ENCODE peak calls at places on chromosomes 5 and 9, in four cellular contexts. C, Z, N and J are unnamed samples.

GRCh38 chr5:72110401-72111013 is 3.2 kb downstream of the MAP1B start:
- DNase-seq in C (no peak), Z (no peak), N (no peak), J (no peak)

GRCh38 chr5:2207966-2208544 is 325.3 kb upstream of the IRX4 start:
- DNase-seq in C (no peak), Z (no peak), N (no peak), J (no peak)

GRCh38 chr5:959581-960531 is 48.7 kb upstream of the NKD2 start:
- DNase-seq in C (no peak), Z (no peak), N (no peak), J (no peak)

GRCh38 chr5:153797484-153797883 is 241.2 kb downstream of the FAM114A2 start:
- DNase-seq in C (no peak), Z (no peak), N (no peak), J (no peak)

GRCh38 chr9:120366646-120367019 is 213.3 kb downstream of the CDK5RAP2 start:
- DNase-seq in C (no peak), Z (peak), N (no peak), J (no peak)

GRCh38 chr9:97305501-97306298 is 1.8 kb upstream of the CCDC180 start:
- DNase-seq in C (no peak), Z (no peak), N (no peak), J (no peak)

GRCh38 chr5:172186114-172186695 is 1.8 kb downstream of the STK10 start:
- DNase-seq in C (no peak), Z (no peak), N (no peak), J (no peak)

GRCh38 chr5:141867139-141867538 is 11.1 kb downstream of the PCDH1 start:
- DNase-seq in C (peak), Z (no peak), N (no peak), J (no peak)

GRCh38 chr5:37696190-37697021 is 143.4 kb downstream of the GDNF start:
- DNase-seq in C (no peak), Z (peak), N (no peak), J (no peak)

GRCh38 chr5:60948738-60949137 is 3.7 kb downstream of the NDUFAF2 start:
- DNase-seq in C (no peak), Z (no peak), N (no peak), J (no peak)

GRCh38 chr5:37816883-37817282 is 23.0 kb downstream of the GDNF start:
- DNase-seq in C (no peak), Z (no peak), N (no peak), J (no peak)

GRCh38 chr9:14306672-14307646 is 7.0 kb downstream of the NFIB start:
- DNase-seq in C (no peak), Z (no peak), N (no peak), J (no peak)

GRCh38 chr9:121888438-121888775 is 204.7 kb downstream of the TTLL11 start:
- DNase-seq in C (no peak), Z (no peak), N (no peak), J (no peak)

GRCh38 chr5:74865799-74866652 is at the start of gene FAM169A:
- DNase-seq in C (peak), Z (peak), N (peak), J (peak)

GRCh38 chr9:74783408-74783807 is 104.3 kb downstream of the TRPM6 start:
- DNase-seq in C (no peak), Z (no peak), N (no peak), J (no peak)